ENCODE peak calls at places on chromosomes 5 and 9, in six cellular contexts. M is GM12878, X is SK-N-SH, D is HCT116, G is HepG2, V is H1. L is an unnamed sample.

GRCh38 chr9:134025606-134026541 is 593 bp downstream of the BRD3OS start:
- DNase-seq in G (peak), X (peak), M (no peak), V (peak), D (no peak), L (peak)

GRCh38 chr5:98963019-98963418 is 34.2 kb upstream of the CHD1 start:
- DNase-seq in M (no peak), G (no peak), X (no peak), V (no peak), D (no peak), L (no peak)

GRCh38 chr9:5592231-5592630 is 36.7 kb upstream of the RIC1 start:
- DNase-seq in M (no peak), V (no peak), D (no peak), X (no peak), G (no peak), L (no peak)

GRCh38 chr9:116322521-116322920 is 168.9 kb downstream of the PAPPA start:
- DNase-seq in X (no peak), V (no peak), D (no peak), M (no peak), G (no peak), L (no peak)

GRCh38 chr9:114110180-114110579 is 11.1 kb upstream of the KIF12 start:
- DNase-seq in V (no peak), X (no peak), M (no peak), D (no peak), G (peak), L (no peak)

GRCh38 chr5:1135696-1136525 is 24.0 kb upstream of the SLC12A7 start:
- DNase-seq in V (no peak), X (no peak), D (no peak), G (peak), M (no peak), L (no peak)

GRCh38 chr9:127746959-127747569 is 12.0 kb upstream of the TOR2A start:
- DNase-seq in D (no peak), M (no peak), G (no peak), X (no peak), V (no peak), L (no peak)

GRCh38 chr9:134174526-134175290 is 10.3 kb upstream of the RNU6ATAC start:
- DNase-seq in G (no peak), D (no peak), X (no peak), V (no peak), M (no peak), L (no peak)

GRCh38 chr9:95341262-95342011 is 23.9 kb upstream of the FANCC start:
- DNase-seq in V (no peak), M (no peak), G (no peak), X (no peak), D (no peak), L (no peak)

GRCh38 chr5:136058972-136059354 is 30.2 kb downstream of the TGFBI start:
- DNase-seq in V (no peak), D (no peak), G (no peak), M (no peak), X (no peak), L (no peak)

GRCh38 chr5:10456583-10457562 is 15.2 kb downstream of the ROPN1L start:
- DNase-seq in V (no peak), M (no peak), D (no peak), X (no peak), G (no peak), L (no peak)

GRCh38 chr5:142079243-142079642 is 29.3 kb upstream of the NDFIP1 start:
- DNase-seq in D (no peak), M (no peak), G (no peak), X (peak), V (no peak), L (no peak)

GRCh38 chr9:36074870-36075532 is 38.3 kb downstream of the RECK start:
- DNase-seq in M (no peak), G (peak), D (no peak), V (no peak), X (peak), L (no peak)

GRCh38 chr5:108144332-108144731 is 237.6 kb downstream of the FBXL17 start:
- DNase-seq in X (no peak), G (no peak), V (no peak), D (no peak), M (no peak), L (no peak)

GRCh38 chr9:107286057-107286456 is 3.0 kb downstream of the RAD23B start:
- DNase-seq in M (no peak), G (peak), V (no peak), D (no peak), X (no peak), L (no peak)

GRCh38 chr9:94011134-94011533 is 56.0 kb upstream of the BARX1 start:
- DNase-seq in M (no peak), D (no peak), G (no peak), V (no peak), X (no peak), L (no peak)

GRCh38 chr5:61139094-61139873 is 23.0 kb downstream of the SMIM15 start:
- DNase-seq in X (peak), G (no peak), M (no peak), D (no peak), V (no peak), L (peak)

GRCh38 chr5:135592312-135593045 is 13.7 kb upstream of the CXCL14 start:
- DNase-seq in D (no peak), X (no peak), V (no peak), G (no peak), M (no peak), L (no peak)

GRCh38 chr5:180568914-180569313 is 22.4 kb downstream of the SCGB3A1 start:
- DNase-seq in V (no peak), M (no peak), G (no peak), X (no peak), D (no peak), L (no peak)

GRCh38 chr5:119357309-119357708 is 1.5 kb downstream of the TNFAIP8 start:
- DNase-seq in V (no peak), D (no peak), X (no peak), G (no peak), M (no peak), L (no peak)

GRCh38 chr5:95773325-95774059 is 42.4 kb downstream of the RHOBTB3 start:
- DNase-seq in X (no peak), D (no peak), G (peak), M (no peak), V (no peak), L (peak)

GRCh38 chr9:133563286-133564213 is 29.0 kb downstream of the ADAMTSL2 start:
- DNase-seq in M (no peak), G (no peak), X (peak), V (no peak), D (no peak), L (peak)

GRCh38 chr9:36878161-36878560 is 155.9 kb downstream of the PAX5 start:
- DNase-seq in G (no peak), M (no peak), V (no peak), D (no peak), X (no peak), L (no peak)

GRCh38 chr9:91253488-91253887 is 108.2 kb downstream of the AUH start:
- DNase-seq in V (no peak), G (peak), M (no peak), X (no peak), D (peak), L (peak)

GRCh38 chr5:83029912-83030311 is 47.3 kb downstream of the TMEM167A start:
- DNase-seq in V (no peak), M (no peak), X (no peak), G (no peak), D (no peak), L (peak)

GRCh38 chr9:3751125-3751758 is 225.4 kb upstream of the RFX3 start:
- DNase-seq in V (no peak), M (no peak), D (no peak), X (no peak), G (peak), L (no peak)

GRCh38 chr5:6762116-6762515 is 48.9 kb downstream of the TENT4A start:
- DNase-seq in X (no peak), G (no peak), D (no peak), V (no peak), M (no peak), L (no peak)

GRCh38 chr5:126449751-126450271 is 26.6 kb downstream of the GRAMD2B start:
- DNase-seq in D (no peak), V (no peak), X (no peak), M (peak), G (no peak), L (peak)

GRCh38 chr5:72179816-72180440 is 72.7 kb downstream of the MAP1B start:
- DNase-seq in X (no peak), D (no peak), V (no peak), M (no peak), G (no peak), L (no peak)

DNA sequence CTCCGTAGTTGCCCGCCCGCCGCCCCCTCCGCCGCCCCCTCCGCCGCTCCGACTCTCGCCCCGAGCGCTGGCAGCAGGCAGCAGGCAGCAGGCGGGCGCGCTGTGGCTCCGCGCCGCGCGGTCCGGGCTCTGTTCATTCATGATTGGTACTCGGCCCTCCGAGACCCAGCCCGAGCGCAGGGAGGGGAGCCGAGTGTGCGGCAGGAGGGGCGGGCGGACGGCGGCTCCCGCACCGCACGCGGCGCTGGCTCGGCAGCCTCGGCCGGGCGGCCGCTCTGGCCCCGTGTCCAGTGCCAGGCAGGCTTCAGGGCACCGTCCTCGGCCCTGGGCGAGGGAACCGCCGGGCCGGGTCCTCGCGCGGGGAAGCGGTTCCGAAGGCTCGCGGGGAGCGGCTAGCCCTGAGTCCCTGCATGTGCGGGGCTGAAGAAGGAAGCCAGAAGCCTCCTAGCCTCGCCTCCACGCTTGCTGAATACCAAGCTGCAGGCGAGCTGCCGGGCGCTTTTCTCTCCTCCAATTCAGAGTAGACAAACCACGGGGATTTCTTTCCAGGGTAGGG is at the start of gene KCNIP1:
- DNase-seq in G (no peak), V (peak), D (no peak), M (no peak), X (peak), L (no peak)
- TF ChIP-seq SIN3A in G (no peak), V (no peak), D (no peak), M (no peak), X (no peak), L (no peak)

DNA sequence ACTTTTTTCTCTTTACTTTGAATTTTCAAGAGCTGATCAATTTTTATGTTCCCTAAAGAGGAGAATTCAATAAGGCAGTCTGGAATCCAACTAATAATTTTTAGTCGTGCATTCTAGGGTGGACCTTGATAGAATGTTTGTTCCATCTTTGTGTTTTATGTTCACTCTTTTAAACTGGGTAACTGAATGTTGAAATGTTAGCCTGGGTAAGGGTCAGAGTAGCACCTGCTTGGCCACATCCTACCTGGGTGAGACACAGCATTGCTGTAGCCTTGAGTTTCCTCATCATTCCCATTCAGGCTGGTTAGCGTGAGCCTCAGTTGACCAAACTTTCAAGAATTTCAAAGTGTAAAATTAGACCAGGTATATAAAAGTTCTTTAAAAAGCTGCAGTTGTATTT is 85.0 kb downstream of the SGCD start:
- DNase-seq in M (no peak), G (no peak), X (no peak), V (no peak), D (no peak), L (no peak)
- TF ChIP-seq MAX in M (no peak), G (no peak), X (no peak), V (no peak), D (no peak), L (no peak)

DNA sequence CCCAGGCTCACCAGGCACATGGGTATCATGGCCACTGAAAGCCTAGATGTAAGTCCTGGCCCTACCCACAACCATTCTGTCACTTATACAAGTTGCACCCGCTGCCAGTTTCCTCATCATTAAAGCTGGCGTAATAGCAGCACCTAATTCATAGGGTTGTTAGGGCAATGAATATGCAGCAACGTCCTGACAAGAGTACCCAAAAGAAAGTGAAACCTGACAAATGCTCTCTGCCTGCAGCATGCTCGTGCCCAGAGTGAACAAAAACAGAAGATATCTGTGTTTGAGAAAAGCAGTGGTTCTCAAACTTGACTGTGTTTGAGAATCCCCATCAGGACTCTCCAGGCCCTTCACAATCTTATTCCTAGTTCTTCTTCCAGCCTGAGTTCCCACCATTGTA is 632.4 kb downstream of the SEMA5A start:
- DNase-seq in V (no peak), X (no peak), M (no peak), G (no peak), D (no peak), L (no peak)
- TF ChIP-seq SIN3A in V (no peak), X (no peak), M (no peak), G (no peak), D (no peak), L (no peak)

DNA sequence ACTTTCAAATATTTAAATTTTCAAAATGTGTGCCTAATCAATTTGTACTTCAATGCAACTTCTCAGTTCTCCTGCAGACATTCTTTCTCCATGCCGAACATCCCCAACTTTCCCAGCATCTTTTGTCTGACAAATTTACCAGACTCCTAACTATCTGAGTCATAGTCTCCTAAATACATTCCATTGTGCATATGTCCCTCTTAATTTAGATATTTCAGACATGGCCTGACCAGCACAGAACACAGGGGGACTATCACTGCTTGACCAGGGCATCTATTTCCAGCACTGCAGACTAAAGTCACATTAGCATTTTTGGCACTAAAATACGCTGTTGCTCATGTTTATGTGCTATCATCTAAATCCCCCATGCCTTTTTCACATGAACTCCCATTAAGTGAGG is 71.9 kb downstream of the ITGA1 start:
- DNase-seq in V (no peak), M (no peak), X (peak), G (no peak), D (no peak), L (no peak)
- TF ChIP-seq MAX in V (no peak), M (no peak), X (peak), G (no peak), D (no peak), L (no peak)

GRCh38 chr5:120463026-120463770 is 902 bp upstream of the PRR16 start:
- DNase-seq in V (no peak), X (no peak), M (no peak), G (no peak), D (no peak), L (no peak)
- TF ChIP-seq SIN3A in V (no peak), X (no peak), M (no peak), G (no peak), D (no peak), L (no peak)

GRCh38 chr5:154402611-154403010 is 43.2 kb upstream of the SAP30L start:
- DNase-seq in X (no peak), M (no peak), G (no peak), D (no peak), V (no peak), L (no peak)

GRCh38 chr5:154401931-154402330 is 43.9 kb upstream of the SAP30L start:
- DNase-seq in V (no peak), G (no peak), D (no peak), M (no peak), X (no peak), L (no peak)

GRCh38 chr5:154403234-154403633 is 42.6 kb upstream of the SAP30L start:
- DNase-seq in X (no peak), G (no peak), D (no peak), M (no peak), V (no peak), L (no peak)

GRCh38 chr5:154400678-154401077 is 45.1 kb upstream of the SAP30L start:
- DNase-seq in G (no peak), D (no peak), V (no peak), X (no peak), M (no peak), L (no peak)

GRCh38 chr5:154401355-154401754 is 44.4 kb upstream of the SAP30L start:
- DNase-seq in G (no peak), V (no peak), M (no peak), X (peak), D (no peak), L (no peak)
- TF ChIP-seq MAX in G (no peak), V (no peak), M (no peak), X (no peak), D (no peak), L (no peak)

GRCh38 chr5:169165052-169165451 is 135.9 kb downstream of the SLIT3 start:
- DNase-seq in G (no peak), M (no peak), D (no peak), X (no peak), V (no peak), L (no peak)

GRCh38 chr5:169162407-169162806 is 138.5 kb downstream of the SLIT3 start:
- DNase-seq in X (peak), V (no peak), G (no peak), D (no peak), M (no peak), L (no peak)

GRCh38 chr5:169161022-169161680 is 139.8 kb downstream of the SLIT3 start:
- DNase-seq in V (no peak), M (no peak), X (peak), D (no peak), G (no peak), L (no peak)

GRCh38 chr5:169168288-169168687 is 132.7 kb downstream of the SLIT3 start:
- DNase-seq in M (no peak), V (no peak), D (no peak), X (no peak), G (no peak), L (no peak)

DNA sequence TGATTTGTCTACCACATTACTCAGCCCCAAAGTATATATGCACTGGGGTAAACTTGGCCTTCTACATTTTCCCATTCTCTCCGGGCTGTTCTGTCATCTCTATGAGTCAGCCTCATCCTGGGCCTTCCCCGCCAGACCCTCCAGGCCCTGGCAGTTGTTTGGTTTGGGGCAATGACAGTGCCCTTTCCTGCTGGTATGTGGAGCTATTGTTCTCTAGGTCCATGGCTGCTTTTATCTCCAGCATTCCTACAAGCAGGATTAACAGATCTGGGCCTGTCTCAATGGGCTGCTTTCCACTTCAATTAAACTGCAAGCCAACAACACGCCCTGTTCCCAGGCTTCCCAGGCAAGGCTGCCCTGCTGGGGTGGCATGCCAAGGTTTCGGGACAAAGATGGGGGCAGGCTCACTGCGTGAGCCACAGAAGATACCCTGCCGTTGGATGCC is 136.4 kb downstream of the SLIT3 start:
- DNase-seq in X (no peak), D (no peak), M (no peak), V (no peak), G (no peak), L (no peak)
- TF ChIP-seq SIN3A in X (no peak), D (no peak), M (no peak), V (no peak), G (no peak), L (no peak)

L was measured in K562.